ENCODE peak calls at places on chromosomes 6 and 20, in eight cellular contexts. One of them, this sample, is unnamed.

GRCh38 chr6:105879902-105880547 is 206.1 kb upstream of the PRDM1 start:
- DNase-seq in dorsolateral prefrontal cortex: no peak
- DNase-seq in breast epithelium: no peak
- DNase-seq in AG04450: no peak
- DNase-seq in neuronal stem cell: no peak
- DNase-seq in adrenal gland: peak; percentile 27
- DNase-seq in mesendoderm: no peak
- DNase-seq in upper lobe of right lung: peak; percentile 71
- DNase-seq in this sample: peak; percentile 20

GRCh38 chr6:137452331-137452894 is 41.8 kb downstream of the OLIG3 start:
- DNase-seq in dorsolateral prefrontal cortex: no peak
- DNase-seq in breast epithelium: no peak
- DNase-seq in AG04450: peak; percentile 4
- DNase-seq in neuronal stem cell: no peak
- DNase-seq in adrenal gland: no peak
- DNase-seq in mesendoderm: no peak
- DNase-seq in upper lobe of right lung: no peak
- DNase-seq in this sample: no peak

GRCh38 chr6:123316733-123317323 is 319.9 kb downstream of the TRDN start:
- DNase-seq in dorsolateral prefrontal cortex: no peak
- DNase-seq in breast epithelium: no peak
- DNase-seq in AG04450: no peak
- DNase-seq in neuronal stem cell: peak; percentile 2
- DNase-seq in adrenal gland: no peak
- DNase-seq in mesendoderm: peak; percentile 1
- DNase-seq in upper lobe of right lung: no peak
- DNase-seq in this sample: no peak

GRCh38 chr6:41562633-41562975 is 16.4 kb downstream of the FOXP4 start:
- DNase-seq in dorsolateral prefrontal cortex: no peak
- DNase-seq in breast epithelium: no peak
- DNase-seq in AG04450: no peak
- DNase-seq in neuronal stem cell: no peak
- DNase-seq in adrenal gland: no peak
- DNase-seq in mesendoderm: no peak
- DNase-seq in upper lobe of right lung: no peak
- DNase-seq in this sample: no peak

GRCh38 chr6:108157972-108158441 is 7.8 kb upstream of the NR2E1 start:
- DNase-seq in dorsolateral prefrontal cortex: no peak
- DNase-seq in breast epithelium: no peak
- DNase-seq in AG04450: no peak
- DNase-seq in neuronal stem cell: peak; percentile 78
- DNase-seq in adrenal gland: no peak
- DNase-seq in mesendoderm: no peak
- DNase-seq in upper lobe of right lung: no peak
- DNase-seq in this sample: no peak

GRCh38 chr20:11902264-11902663 is 15.4 kb upstream of the BTBD3 start:
- DNase-seq in dorsolateral prefrontal cortex: no peak
- DNase-seq in breast epithelium: no peak
- DNase-seq in AG04450: no peak
- DNase-seq in neuronal stem cell: no peak
- DNase-seq in adrenal gland: no peak
- DNase-seq in mesendoderm: no peak
- DNase-seq in upper lobe of right lung: no peak
- DNase-seq in this sample: no peak

GRCh38 chr6:155850408-155850841 is 394.8 kb upstream of the NOX3 start:
- DNase-seq in dorsolateral prefrontal cortex: no peak
- DNase-seq in breast epithelium: no peak
- DNase-seq in AG04450: no peak
- DNase-seq in neuronal stem cell: no peak
- DNase-seq in adrenal gland: no peak
- DNase-seq in mesendoderm: no peak
- DNase-seq in upper lobe of right lung: no peak
- DNase-seq in this sample: no peak

GRCh38 chr20:2524435-2525272 is 11.7 kb upstream of the TMC2 start:
- DNase-seq in dorsolateral prefrontal cortex: peak; percentile 85
- DNase-seq in breast epithelium: peak; percentile 65
- DNase-seq in AG04450: peak; percentile 38
- DNase-seq in neuronal stem cell: peak; percentile 81
- DNase-seq in adrenal gland: peak; percentile 89
- DNase-seq in mesendoderm: peak; percentile 83
- DNase-seq in upper lobe of right lung: peak; percentile 94
- DNase-seq in this sample: peak; percentile 88

GRCh38 chr20:57294558-57294957 is 28.1 kb upstream of the BMP7 start:
- DNase-seq in dorsolateral prefrontal cortex: no peak
- DNase-seq in breast epithelium: no peak
- DNase-seq in AG04450: no peak
- DNase-seq in neuronal stem cell: peak; percentile 49
- DNase-seq in adrenal gland: no peak
- DNase-seq in mesendoderm: peak; percentile 71
- DNase-seq in upper lobe of right lung: no peak
- DNase-seq in this sample: no peak

GRCh38 chr6:139990865-139991264 is 616.4 kb upstream of the CITED2 start:
- DNase-seq in dorsolateral prefrontal cortex: no peak
- DNase-seq in breast epithelium: no peak
- DNase-seq in AG04450: no peak
- DNase-seq in neuronal stem cell: no peak
- DNase-seq in adrenal gland: no peak
- DNase-seq in mesendoderm: peak; percentile 23
- DNase-seq in upper lobe of right lung: no peak
- DNase-seq in this sample: no peak

GRCh38 chr6:152146385-152146784 is 338.9 kb downstream of the ESR1 start:
- DNase-seq in dorsolateral prefrontal cortex: no peak
- DNase-seq in breast epithelium: no peak
- DNase-seq in AG04450: peak; percentile 69
- DNase-seq in neuronal stem cell: no peak
- DNase-seq in adrenal gland: no peak
- DNase-seq in mesendoderm: no peak
- DNase-seq in upper lobe of right lung: no peak
- DNase-seq in this sample: no peak

GRCh38 chr6:31567531-31568370 is 4.3 kb upstream of the LTA start:
- DNase-seq in dorsolateral prefrontal cortex: no peak
- DNase-seq in breast epithelium: no peak
- DNase-seq in AG04450: no peak
- DNase-seq in neuronal stem cell: no peak
- DNase-seq in adrenal gland: no peak
- DNase-seq in mesendoderm: peak; percentile 67
- DNase-seq in upper lobe of right lung: no peak
- DNase-seq in this sample: no peak

GRCh38 chr6:15132854-15133670 is 112.8 kb upstream of the JARID2 start:
- DNase-seq in dorsolateral prefrontal cortex: no peak
- DNase-seq in breast epithelium: no peak
- DNase-seq in AG04450: peak; percentile 27
- DNase-seq in neuronal stem cell: no peak
- DNase-seq in adrenal gland: no peak
- DNase-seq in mesendoderm: peak; percentile 26
- DNase-seq in upper lobe of right lung: no peak
- DNase-seq in this sample: peak; percentile 36

GRCh38 chr6:47663462-47664216 is 34.7 kb upstream of the ADGRF4 start:
- DNase-seq in dorsolateral prefrontal cortex: no peak
- DNase-seq in breast epithelium: no peak
- DNase-seq in AG04450: no peak
- DNase-seq in neuronal stem cell: peak; percentile 4
- DNase-seq in adrenal gland: no peak
- DNase-seq in mesendoderm: peak; percentile 88
- DNase-seq in upper lobe of right lung: no peak
- DNase-seq in this sample: no peak

GRCh38 chr6:70221025-70221714 is 81.7 kb downstream of the COL9A1 start:
- DNase-seq in dorsolateral prefrontal cortex: no peak
- DNase-seq in breast epithelium: no peak
- DNase-seq in AG04450: no peak
- DNase-seq in neuronal stem cell: peak; percentile 24
- DNase-seq in adrenal gland: no peak
- DNase-seq in mesendoderm: peak; percentile 44
- DNase-seq in upper lobe of right lung: no peak
- DNase-seq in this sample: no peak

GRCh38 chr6:4020822-4021132 is 58.2 kb downstream of the FAM217A start:
- DNase-seq in dorsolateral prefrontal cortex: no peak
- DNase-seq in breast epithelium: no peak
- DNase-seq in AG04450: no peak
- DNase-seq in neuronal stem cell: no peak
- DNase-seq in adrenal gland: no peak
- DNase-seq in mesendoderm: no peak
- DNase-seq in upper lobe of right lung: no peak
- DNase-seq in this sample: no peak

GRCh38 chr6:163759542-163759941 is 345.0 kb downstream of the QKI start:
- DNase-seq in dorsolateral prefrontal cortex: no peak
- DNase-seq in breast epithelium: no peak
- DNase-seq in AG04450: no peak
- DNase-seq in neuronal stem cell: no peak
- DNase-seq in adrenal gland: no peak
- DNase-seq in mesendoderm: no peak
- DNase-seq in upper lobe of right lung: no peak
- DNase-seq in this sample: no peak

DNA sequence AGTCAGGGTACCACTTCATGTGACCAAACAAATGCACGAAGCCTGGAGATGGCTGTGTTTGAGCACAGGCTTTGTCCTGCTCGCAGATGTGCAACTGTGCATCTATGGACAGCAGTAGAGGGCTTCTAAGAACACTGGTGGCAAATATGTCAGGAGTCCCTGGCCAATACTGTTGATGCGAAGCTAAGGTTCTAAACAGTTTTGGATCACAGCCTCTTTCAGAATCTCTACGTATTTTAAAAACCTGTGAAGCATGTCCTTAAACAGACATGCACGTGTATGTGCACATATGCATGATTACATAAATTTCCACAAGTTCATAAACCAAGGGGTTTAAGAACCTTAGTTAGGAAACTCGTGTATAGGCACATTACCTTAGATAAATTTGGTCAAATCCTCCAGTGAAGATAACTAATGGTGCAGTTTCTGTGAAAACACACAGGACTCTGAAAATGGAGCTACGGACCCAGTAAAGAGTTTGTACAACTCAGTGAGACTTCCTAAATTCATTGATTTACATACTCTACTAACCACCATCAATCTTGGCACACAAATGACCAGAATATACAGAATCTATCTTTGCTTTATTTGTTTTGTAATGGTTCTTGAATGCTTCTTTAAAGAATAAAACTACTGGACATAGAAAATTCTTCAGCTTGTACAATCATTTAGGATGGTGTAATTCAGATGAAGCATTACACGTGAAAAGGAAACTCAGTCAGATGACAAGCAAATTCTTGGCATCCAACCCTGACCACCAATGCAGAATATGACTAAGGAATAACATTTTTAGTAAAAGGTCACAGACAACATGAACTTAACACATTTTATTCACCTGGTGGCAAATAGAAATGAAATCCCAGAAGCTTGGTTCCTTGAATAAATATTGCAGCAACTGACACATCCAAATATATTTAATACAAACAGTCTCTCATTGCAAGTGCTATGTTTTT is 27.4 kb downstream of the KCNQ5 start:
- DNase-seq in dorsolateral prefrontal cortex: no peak
- DNase-seq in breast epithelium: no peak
- DNase-seq in AG04450: peak; percentile 24
- DNase-seq in neuronal stem cell: no peak
- DNase-seq in adrenal gland: no peak
- DNase-seq in mesendoderm: no peak
- DNase-seq in upper lobe of right lung: no peak
- DNase-seq in this sample: no peak
- H3K4me3 ChIP-seq in dorsolateral prefrontal cortex: no peak overlapping the region
- H3K4me3 ChIP-seq in breast epithelium: no peak overlapping the region
- H3K4me3 ChIP-seq in AG04450: no peak overlapping the region
- H3K4me3 ChIP-seq in neuronal stem cell: no peak overlapping the region
- H3K4me3 ChIP-seq in adrenal gland: no peak overlapping the region
- H3K4me3 ChIP-seq in mesendoderm: no peak overlapping the region
- H3K4me3 ChIP-seq in upper lobe of right lung: no peak overlapping the region
- H3K4me3 ChIP-seq in this sample: no peak overlapping the region

DNA sequence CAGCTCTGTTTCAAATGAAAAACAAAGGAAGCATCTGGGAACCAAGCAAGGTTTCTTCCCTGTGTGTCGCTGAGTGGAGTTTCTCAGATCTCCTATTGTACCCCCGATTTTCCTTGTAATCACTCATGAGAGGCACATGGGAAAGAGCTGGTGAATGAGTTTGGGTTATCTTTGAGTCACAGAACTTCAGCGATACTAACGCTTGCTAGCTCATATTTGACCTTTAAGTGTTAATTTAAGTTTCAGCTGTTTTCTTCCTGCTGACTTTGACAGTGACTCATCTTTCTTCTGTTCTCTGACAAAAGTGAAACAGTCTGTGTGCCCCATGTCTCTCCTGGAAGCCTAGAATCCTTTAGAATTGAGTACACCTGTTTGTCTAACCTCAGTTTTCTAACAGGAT is 261.1 kb upstream of the RGS17 start:
- DNase-seq in dorsolateral prefrontal cortex: no peak
- DNase-seq in breast epithelium: no peak
- DNase-seq in AG04450: no peak
- DNase-seq in neuronal stem cell: no peak
- DNase-seq in adrenal gland: no peak
- DNase-seq in mesendoderm: peak; percentile 9
- DNase-seq in upper lobe of right lung: no peak
- DNase-seq in this sample: no peak
- H3K27ac ChIP-seq in dorsolateral prefrontal cortex: no peak overlapping the region
- H3K27ac ChIP-seq in breast epithelium: no peak overlapping the region
- H3K27ac ChIP-seq in AG04450: no peak overlapping the region
- H3K27ac ChIP-seq in neuronal stem cell: no peak overlapping the region
- H3K27ac ChIP-seq in adrenal gland: no peak overlapping the region
- H3K27ac ChIP-seq in mesendoderm: no peak overlapping the region
- H3K27ac ChIP-seq in upper lobe of right lung: no peak overlapping the region
- H3K27ac ChIP-seq in this sample: no peak overlapping the region

DNA sequence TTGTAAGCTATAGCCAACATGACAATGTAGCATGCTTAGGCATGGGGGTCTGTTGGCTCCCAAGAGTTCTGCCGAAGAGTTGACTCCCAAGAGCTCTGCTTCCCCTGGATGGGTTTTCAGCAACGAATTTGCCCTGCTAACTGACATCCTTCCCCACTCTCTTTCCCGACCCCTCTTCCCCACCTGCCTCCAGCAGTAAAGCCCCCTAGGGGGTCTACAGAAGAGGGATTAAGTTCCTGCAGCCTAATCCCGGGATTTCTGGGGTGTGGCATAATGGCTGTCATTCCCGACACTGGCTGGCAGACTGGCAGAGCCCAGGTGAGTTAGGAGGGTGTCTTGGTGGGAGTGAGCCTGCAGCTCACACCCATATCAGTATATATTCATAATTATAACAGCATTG is 121.0 kb upstream of the ZNF184 start:
- DNase-seq in dorsolateral prefrontal cortex: no peak
- DNase-seq in breast epithelium: no peak
- DNase-seq in AG04450: no peak
- DNase-seq in neuronal stem cell: no peak
- DNase-seq in adrenal gland: no peak
- DNase-seq in mesendoderm: no peak
- DNase-seq in upper lobe of right lung: no peak
- DNase-seq in this sample: no peak
- H3K4me3 ChIP-seq in dorsolateral prefrontal cortex: no peak overlapping the region
- H3K4me3 ChIP-seq in breast epithelium: no peak overlapping the region
- H3K4me3 ChIP-seq in AG04450: no peak overlapping the region
- H3K4me3 ChIP-seq in neuronal stem cell: no peak overlapping the region
- H3K4me3 ChIP-seq in adrenal gland: no peak overlapping the region
- H3K4me3 ChIP-seq in mesendoderm: peak overlapping the region; percentile 13
- H3K4me3 ChIP-seq in upper lobe of right lung: no peak overlapping the region
- H3K4me3 ChIP-seq in this sample: no peak overlapping the region

GRCh38 chr20:50416269-50416863 is 93.8 kb upstream of the PTPN1 start:
- DNase-seq in dorsolateral prefrontal cortex: no peak
- DNase-seq in breast epithelium: no peak
- DNase-seq in AG04450: no peak
- DNase-seq in neuronal stem cell: no peak
- DNase-seq in adrenal gland: peak; percentile 68
- DNase-seq in mesendoderm: no peak
- DNase-seq in upper lobe of right lung: no peak
- DNase-seq in this sample: no peak
- H3K27ac ChIP-seq in dorsolateral prefrontal cortex: peak overlapping the region; percentile 98
- H3K27ac ChIP-seq in breast epithelium: peak overlapping the region; percentile 98
- H3K27ac ChIP-seq in AG04450: peak overlapping the region; percentile 77
- H3K27ac ChIP-seq in neuronal stem cell: no peak overlapping the region
- H3K27ac ChIP-seq in adrenal gland: peak overlapping the region; percentile 98
- H3K27ac ChIP-seq in mesendoderm: no peak overlapping the region
- H3K27ac ChIP-seq in upper lobe of right lung: peak overlapping the region; percentile 98
- H3K27ac ChIP-seq in this sample: peak overlapping the region; percentile 100